ENCODE peak calls at places on chromosome 17, in four cellular contexts. J is gastrocnemius medialis, C is K562, R is right lobe of liver. Y is an unnamed sample.
A peak's percentile ranks its signal among the peaks of the same experiment; 100 is the strongest.

GRCh38 chr17:80920406-80920805 is 71.2 kb upstream of the CHMP6 start:
- DNase-seq in J (no peak), C (no peak), R (no peak), Y (no peak)

GRCh38 chr17:20043034-20043433 is 33.9 kb downstream of the SPECC1 start:
- DNase-seq in J (no peak), C (no peak), R (no peak), Y (no peak)

GRCh38 chr17:32801193-32801592 is 75.7 kb downstream of the MYO1D start:
- DNase-seq in J (no peak), C (no peak), R (no peak), Y (no peak)

GRCh38 chr17:32627233-32628008 is 140.6 kb downstream of the CDK5R1 start:
- DNase-seq in J (no peak), C (no peak), R (no peak), Y (no peak)

GRCh38 chr17:45784583-45785372 is 658 bp downstream of the CRHR1 start:
- DNase-seq in J (no peak), C (peak; percentile 64), R (peak; percentile 54), Y (no peak)

GRCh38 chr17:21218101-21218500 is 4.1 kb upstream of the TMEM11 start:
- DNase-seq in J (no peak), C (peak; percentile 35), R (no peak), Y (no peak)

GRCh38 chr17:74919440-74920305 is 3.4 kb downstream of the USH1G start:
- DNase-seq in J (no peak), C (peak; percentile 57), R (no peak), Y (no peak)

GRCh38 chr17:65558683-65559311 is 2.7 kb downstream of the AXIN2 start:
- DNase-seq in J (no peak), C (no peak), R (no peak), Y (no peak)

GRCh38 chr17:80833952-80834895 is 157.4 kb upstream of the CHMP6 start:
- DNase-seq in J (peak; percentile 70), C (no peak), R (peak; percentile 29), Y (peak; percentile 53)

GRCh38 chr17:57326348-57326747 is 70.0 kb downstream of the MSI2 start:
- DNase-seq in J (no peak), C (no peak), R (no peak), Y (no peak)

GRCh38 chr17:28551421-28552186 is 820 bp downstream of the UNC119 start:
- DNase-seq in J (no peak), C (peak; percentile 29), R (no peak), Y (no peak)

DNA sequence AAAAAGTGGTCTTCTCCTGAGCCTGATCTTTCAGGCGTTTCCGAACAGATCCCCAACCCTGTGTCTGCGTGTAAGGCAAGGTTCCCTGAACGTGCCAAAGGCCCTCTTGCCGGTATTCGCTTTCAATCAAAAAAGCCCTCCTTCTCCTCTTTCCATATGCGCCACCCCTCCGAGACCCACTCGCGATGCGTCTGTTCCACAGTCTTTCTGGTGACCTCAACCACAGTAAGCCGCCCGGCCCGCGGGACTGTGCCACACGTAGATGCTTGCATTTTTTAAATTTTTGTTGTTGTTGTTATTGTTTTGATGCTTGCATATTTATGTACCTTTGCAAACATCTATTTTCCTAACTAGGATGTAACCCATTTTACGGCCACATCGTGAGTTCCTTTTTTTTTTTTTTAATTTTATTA is 607 bp upstream of the PRPSAP1 start:
- DNase-seq in J (no peak), C (no peak), R (no peak), Y (no peak)
- H3K4me3 ChIP-seq in J (peak overlapping the region; percentile 83), C (peak overlapping the region; percentile 89), R (peak overlapping the region; percentile 91), Y (peak overlapping the region; percentile 69)

GRCh38 chr17:68015081-68015723 is 18.9 kb upstream of the C17orf58 start:
- DNase-seq in J (no peak), C (no peak), R (no peak), Y (no peak)

GRCh38 chr17:68013385-68013784 is 17.1 kb upstream of the C17orf58 start:
- DNase-seq in J (no peak), C (no peak), R (no peak), Y (no peak)

GRCh38 chr17:68006797-68007196 is 10.5 kb upstream of the C17orf58 start:
- DNase-seq in J (no peak), C (no peak), R (no peak), Y (no peak)

GRCh38 chr17:68016838-68017237 is 18.7 kb upstream of the KPNA2 start:
- DNase-seq in J (no peak), C (no peak), R (no peak), Y (no peak)

DNA sequence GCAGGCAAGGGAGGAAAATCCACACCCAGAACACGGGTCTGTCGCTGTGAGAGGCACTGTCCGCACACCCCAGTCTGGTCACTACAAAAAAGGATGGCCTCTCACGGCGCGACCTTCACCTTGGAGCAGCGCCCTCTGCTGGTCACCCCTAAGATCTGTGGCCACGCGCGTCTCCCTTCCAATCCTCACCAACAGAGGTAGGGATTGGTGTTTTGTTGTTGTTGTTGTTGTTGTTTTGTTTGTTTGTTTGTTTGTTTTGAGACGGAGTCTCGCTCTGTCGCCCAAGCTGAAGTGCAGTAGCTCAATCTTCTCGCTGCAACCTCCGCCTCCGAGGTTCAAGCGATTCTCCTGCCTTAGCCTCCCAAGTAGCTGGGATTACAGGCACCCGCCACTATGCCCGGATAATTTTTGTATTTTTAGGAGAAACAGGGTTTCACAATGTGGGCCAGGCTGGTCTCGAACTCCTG is 15.0 kb upstream of the C17orf58 start:
- DNase-seq in J (peak; percentile 28), C (peak; percentile 84), R (peak; percentile 59), Y (no peak)
- TF ChIP-seq POLR2A in J (no peak), C (no peak), R (no peak), Y (no peak)

DNA sequence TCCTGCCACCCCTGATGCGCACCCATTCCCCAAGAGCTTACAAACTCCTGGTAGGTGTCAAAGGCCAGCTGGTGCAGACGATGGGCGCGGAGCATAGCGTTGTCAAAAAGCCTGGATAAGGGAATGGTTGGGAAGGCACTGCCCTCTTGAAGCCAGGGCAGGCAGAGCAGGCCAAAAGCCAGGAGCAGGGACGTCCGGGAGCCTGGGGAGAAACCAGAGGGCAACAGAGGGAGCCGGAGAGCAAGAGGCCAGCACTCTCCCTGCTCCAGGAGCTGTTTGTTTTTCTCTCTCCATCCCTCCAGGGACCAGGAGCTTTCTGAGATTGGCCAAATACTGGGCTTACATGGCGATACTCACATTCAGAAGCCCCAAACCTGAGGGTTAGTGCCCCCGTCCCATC is 334 bp downstream of the GH1 start:
- DNase-seq in J (no peak), C (no peak), R (no peak), Y (no peak)
- TF ChIP-seq CTCF in J (no peak), C (peak; percentile 12), R (no peak), Y (no peak)

DNA sequence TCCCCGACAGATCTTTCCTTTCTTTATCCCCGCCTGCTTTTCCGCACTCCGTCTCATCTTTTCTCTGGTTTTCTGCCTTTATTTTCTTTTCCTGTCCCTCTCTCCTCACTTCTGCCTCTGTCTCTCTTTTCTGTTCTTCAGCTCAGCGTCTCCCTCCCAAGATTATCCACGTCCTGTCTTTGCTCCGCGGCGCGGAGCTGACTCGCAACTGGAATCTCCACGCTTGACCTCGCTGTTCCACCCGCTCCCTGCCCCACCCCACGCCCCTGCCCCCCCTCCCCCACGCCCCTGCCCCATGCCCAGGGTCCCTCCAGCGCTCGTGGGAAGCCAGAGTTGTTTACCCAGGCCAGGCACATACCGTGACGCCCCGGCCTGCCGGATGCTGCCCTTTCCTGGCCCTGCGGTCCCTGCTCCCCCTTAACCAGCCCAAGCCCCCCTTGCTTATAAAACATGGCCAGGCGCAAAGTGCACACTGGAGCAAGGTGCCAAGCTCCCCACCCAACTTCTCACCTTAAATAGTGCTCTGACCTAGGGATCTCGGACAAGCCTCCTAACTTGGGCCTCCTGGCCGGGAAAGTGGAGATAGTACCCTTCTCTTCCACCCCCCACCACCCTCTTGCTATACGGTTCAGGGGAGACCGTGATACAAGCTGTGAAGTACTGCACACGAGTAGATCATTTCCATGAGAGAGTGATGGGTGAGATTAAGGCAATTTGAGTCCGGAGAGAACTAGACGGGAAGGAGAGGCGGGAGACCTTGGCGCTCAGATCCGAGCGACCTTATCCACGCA is 4.7 kb upstream of the LHX1 start:
- DNase-seq in J (no peak), C (no peak), R (no peak), Y (no peak)
- H3K4me3 ChIP-seq in J (peak overlapping the region; percentile 7), C (no peak overlapping the region), R (no peak overlapping the region), Y (no peak overlapping the region)

GRCh38 chr17:8162997-8163977 is 539 bp upstream of the VAMP2 start:
- DNase-seq in J (peak; percentile 49), C (peak; percentile 30), R (peak; percentile 64), Y (peak; percentile 90)

GRCh38 chr17:8163978-8164814 is 1.4 kb upstream of the VAMP2 start:
- DNase-seq in J (peak; percentile 90), C (peak; percentile 93), R (peak; percentile 82), Y (peak; percentile 97)

GRCh38 chr17:8161289-8162231 is 1.2 kb downstream of the VAMP2 start:
- DNase-seq in J (no peak), C (no peak), R (peak; percentile 17), Y (peak; percentile 87)

GRCh38 chr17:8160741-8161221 is 2.0 kb downstream of the VAMP2 start:
- DNase-seq in J (no peak), C (no peak), R (no peak), Y (no peak)

DNA sequence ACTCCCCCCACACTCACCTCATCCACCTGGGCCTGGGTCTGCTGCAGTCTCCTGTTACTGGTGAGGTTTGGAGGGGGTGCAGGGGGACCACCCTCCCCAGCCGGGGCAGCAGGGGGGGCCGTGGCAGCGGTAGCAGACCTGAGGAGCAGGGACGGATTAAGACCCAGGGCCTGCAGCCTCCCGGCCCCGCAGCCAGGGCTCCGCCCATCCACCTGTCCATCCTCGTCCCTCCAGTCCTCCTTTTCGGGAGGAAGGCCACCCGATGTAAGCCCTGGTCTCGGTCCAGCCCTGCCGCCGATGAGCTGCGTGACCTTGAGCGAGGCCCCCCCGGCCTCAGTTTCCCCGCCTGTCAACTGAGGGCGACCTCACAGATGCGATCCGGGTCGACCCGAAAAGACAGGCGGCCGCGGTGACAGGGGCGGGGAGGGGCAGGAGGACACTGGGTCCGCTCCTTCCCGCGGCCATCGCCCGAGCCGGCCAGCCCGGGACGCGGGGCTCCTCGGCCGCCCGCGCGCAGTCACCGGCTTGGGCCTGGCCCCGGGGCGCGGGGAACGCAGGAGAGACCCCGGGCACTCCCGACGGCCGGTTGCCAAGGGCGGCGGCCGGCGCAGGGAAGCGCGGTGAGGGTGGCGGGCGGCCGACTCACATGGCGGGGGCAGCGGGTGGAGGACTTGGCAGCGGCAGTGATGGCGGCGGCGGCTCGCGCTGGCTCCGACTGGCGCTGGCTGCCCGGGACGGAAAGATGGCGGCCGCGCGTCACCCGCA is at the start of gene VAMP2:
- DNase-seq in J (peak; percentile 79), C (peak; percentile 69), R (peak; percentile 84), Y (peak; percentile 78)
- TF ChIP-seq POLR2A in J (peak; percentile 91), C (no peak), R (peak; percentile 72), Y (peak; percentile 58)

GRCh38 chr17:979539-980405 is at the start of gene NXN:
- DNase-seq in J (peak; percentile 77), C (peak; percentile 61), R (peak; percentile 94), Y (peak; percentile 68)
- TF ChIP-seq CTCF in J (no peak), C (peak; percentile 4), R (peak; percentile 23), Y (no peak)

GRCh38 chr17:1625507-1626080 is 3.0 kb downstream of the SLC43A2 start:
- DNase-seq in J (no peak), C (peak; percentile 65), R (peak; percentile 23), Y (no peak)
- H3K4me3 ChIP-seq in J (no peak overlapping the region), C (no peak overlapping the region), R (no peak overlapping the region), Y (no peak overlapping the region)